ENCODE peak calls at places on chromosomes 1 and 21, in six cellular contexts. One of them, this sample, is unnamed.

GRCh38 chr1:222306512-222306911 is 241.4 kb downstream of the HHIPL2 start:
- DNase-seq in prostate gland: no peak
- DNase-seq in AG20443: no peak
- DNase-seq in NCI-H1694: no peak
- DNase-seq in stimulated activated CD4-positive, alpha-beta T cell treated with anti-CD3 and anti-CD28 coated beads, Interleukin-4, amount 100 ng/mL, for 4 hours: no peak
- DNase-seq in T-helper 1 cell: no peak
- DNase-seq in this sample: no peak

GRCh38 chr1:5297199-5297877 is 642.9 kb downstream of the AJAP1 start:
- DNase-seq in AG20443: no peak
- DNase-seq in NCI-H1694: no peak
- DNase-seq in prostate gland: no peak
- DNase-seq in T-helper 1 cell: no peak
- DNase-seq in stimulated activated CD4-positive, alpha-beta T cell treated with anti-CD3 and anti-CD28 coated beads, Interleukin-4, amount 100 ng/mL, for 4 hours: no peak
- DNase-seq in this sample: no peak

GRCh38 chr1:89725016-89725380 is 92.1 kb downstream of the LRRC8C start:
- DNase-seq in NCI-H1694: no peak
- DNase-seq in prostate gland: no peak
- DNase-seq in T-helper 1 cell: no peak
- DNase-seq in AG20443: peak
- DNase-seq in stimulated activated CD4-positive, alpha-beta T cell treated with anti-CD3 and anti-CD28 coated beads, Interleukin-4, amount 100 ng/mL, for 4 hours: peak
- DNase-seq in this sample: no peak

GRCh38 chr1:224783006-224783651 is 146.3 kb upstream of the DNAH14 start:
- DNase-seq in T-helper 1 cell: no peak
- DNase-seq in NCI-H1694: no peak
- DNase-seq in prostate gland: no peak
- DNase-seq in AG20443: no peak
- DNase-seq in stimulated activated CD4-positive, alpha-beta T cell treated with anti-CD3 and anti-CD28 coated beads, Interleukin-4, amount 100 ng/mL, for 4 hours: no peak
- DNase-seq in this sample: no peak

GRCh38 chr1:2921970-2922686 is 99.1 kb upstream of the ACTRT2 start:
- DNase-seq in prostate gland: no peak
- DNase-seq in stimulated activated CD4-positive, alpha-beta T cell treated with anti-CD3 and anti-CD28 coated beads, Interleukin-4, amount 100 ng/mL, for 4 hours: peak
- DNase-seq in AG20443: no peak
- DNase-seq in NCI-H1694: no peak
- DNase-seq in T-helper 1 cell: no peak
- DNase-seq in this sample: no peak

GRCh38 chr1:191134796-191135195 is 657.1 kb upstream of the BRINP3 start:
- DNase-seq in NCI-H1694: no peak
- DNase-seq in T-helper 1 cell: no peak
- DNase-seq in prostate gland: no peak
- DNase-seq in stimulated activated CD4-positive, alpha-beta T cell treated with anti-CD3 and anti-CD28 coated beads, Interleukin-4, amount 100 ng/mL, for 4 hours: no peak
- DNase-seq in AG20443: no peak
- DNase-seq in this sample: no peak

GRCh38 chr1:171644805-171645483 is 7.5 kb downstream of the MYOC start:
- DNase-seq in stimulated activated CD4-positive, alpha-beta T cell treated with anti-CD3 and anti-CD28 coated beads, Interleukin-4, amount 100 ng/mL, for 4 hours: peak
- DNase-seq in NCI-H1694: peak
- DNase-seq in AG20443: peak
- DNase-seq in T-helper 1 cell: peak
- DNase-seq in prostate gland: peak
- DNase-seq in this sample: peak

GRCh38 chr1:220271706-220272046 is 577 bp downstream of the RAB3GAP2 start:
- DNase-seq in prostate gland: no peak
- DNase-seq in AG20443: peak
- DNase-seq in NCI-H1694: no peak
- DNase-seq in T-helper 1 cell: no peak
- DNase-seq in stimulated activated CD4-positive, alpha-beta T cell treated with anti-CD3 and anti-CD28 coated beads, Interleukin-4, amount 100 ng/mL, for 4 hours: peak
- DNase-seq in this sample: no peak

GRCh38 chr1:160078392-160079195 is 2.7 kb upstream of the KCNJ9 start:
- DNase-seq in prostate gland: no peak
- DNase-seq in NCI-H1694: peak
- DNase-seq in AG20443: peak
- DNase-seq in stimulated activated CD4-positive, alpha-beta T cell treated with anti-CD3 and anti-CD28 coated beads, Interleukin-4, amount 100 ng/mL, for 4 hours: peak
- DNase-seq in T-helper 1 cell: peak
- DNase-seq in this sample: no peak

GRCh38 chr1:109626682-109627408 is 7.2 kb downstream of the AMPD2 start:
- DNase-seq in prostate gland: no peak
- DNase-seq in stimulated activated CD4-positive, alpha-beta T cell treated with anti-CD3 and anti-CD28 coated beads, Interleukin-4, amount 100 ng/mL, for 4 hours: no peak
- DNase-seq in T-helper 1 cell: no peak
- DNase-seq in AG20443: no peak
- DNase-seq in NCI-H1694: no peak
- DNase-seq in this sample: no peak

GRCh38 chr21:36966066-36966845 is at the start of gene HLCS:
- DNase-seq in AG20443: peak
- DNase-seq in stimulated activated CD4-positive, alpha-beta T cell treated with anti-CD3 and anti-CD28 coated beads, Interleukin-4, amount 100 ng/mL, for 4 hours: peak
- DNase-seq in prostate gland: peak
- DNase-seq in T-helper 1 cell: peak
- DNase-seq in NCI-H1694: peak
- DNase-seq in this sample: peak

GRCh38 chr1:100832676-100833469 is 61.8 kb downstream of the EXTL2 start:
- DNase-seq in NCI-H1694: no peak
- DNase-seq in prostate gland: no peak
- DNase-seq in T-helper 1 cell: no peak
- DNase-seq in stimulated activated CD4-positive, alpha-beta T cell treated with anti-CD3 and anti-CD28 coated beads, Interleukin-4, amount 100 ng/mL, for 4 hours: no peak
- DNase-seq in AG20443: no peak
- DNase-seq in this sample: no peak

GRCh38 chr1:85224734-85225623 is 24.2 kb upstream of the SYDE2 start:
- DNase-seq in prostate gland: peak
- DNase-seq in stimulated activated CD4-positive, alpha-beta T cell treated with anti-CD3 and anti-CD28 coated beads, Interleukin-4, amount 100 ng/mL, for 4 hours: no peak
- DNase-seq in AG20443: no peak
- DNase-seq in T-helper 1 cell: no peak
- DNase-seq in NCI-H1694: no peak
- DNase-seq in this sample: no peak

GRCh38 chr1:116002781-116003455 is 26.6 kb downstream of the SLC22A15 start:
- DNase-seq in AG20443: no peak
- DNase-seq in NCI-H1694: no peak
- DNase-seq in prostate gland: no peak
- DNase-seq in stimulated activated CD4-positive, alpha-beta T cell treated with anti-CD3 and anti-CD28 coated beads, Interleukin-4, amount 100 ng/mL, for 4 hours: no peak
- DNase-seq in T-helper 1 cell: no peak
- DNase-seq in this sample: no peak

GRCh38 chr1:21270086-21270689 is 20.1 kb downstream of the ECE1 start:
- DNase-seq in T-helper 1 cell: peak
- DNase-seq in prostate gland: no peak
- DNase-seq in NCI-H1694: peak
- DNase-seq in AG20443: peak
- DNase-seq in stimulated activated CD4-positive, alpha-beta T cell treated with anti-CD3 and anti-CD28 coated beads, Interleukin-4, amount 100 ng/mL, for 4 hours: peak
- DNase-seq in this sample: peak

GRCh38 chr1:15103906-15104305 is 49.6 kb upstream of the TMEM51 start:
- DNase-seq in NCI-H1694: no peak
- DNase-seq in T-helper 1 cell: no peak
- DNase-seq in AG20443: no peak
- DNase-seq in stimulated activated CD4-positive, alpha-beta T cell treated with anti-CD3 and anti-CD28 coated beads, Interleukin-4, amount 100 ng/mL, for 4 hours: no peak
- DNase-seq in prostate gland: no peak
- DNase-seq in this sample: no peak

GRCh38 chr1:172145231-172145651 is 275.2 kb upstream of the C1orf105 start:
- DNase-seq in NCI-H1694: no peak
- DNase-seq in T-helper 1 cell: no peak
- DNase-seq in stimulated activated CD4-positive, alpha-beta T cell treated with anti-CD3 and anti-CD28 coated beads, Interleukin-4, amount 100 ng/mL, for 4 hours: no peak
- DNase-seq in AG20443: peak
- DNase-seq in prostate gland: no peak
- DNase-seq in this sample: no peak

GRCh38 chr21:15682182-15682895 is 47.4 kb upstream of the USP25 start:
- DNase-seq in NCI-H1694: no peak
- DNase-seq in AG20443: peak
- DNase-seq in T-helper 1 cell: peak
- DNase-seq in stimulated activated CD4-positive, alpha-beta T cell treated with anti-CD3 and anti-CD28 coated beads, Interleukin-4, amount 100 ng/mL, for 4 hours: no peak
- DNase-seq in prostate gland: no peak
- DNase-seq in this sample: no peak

GRCh38 chr21:15121655-15122120 is 56.9 kb upstream of the NRIP1 start:
- DNase-seq in stimulated activated CD4-positive, alpha-beta T cell treated with anti-CD3 and anti-CD28 coated beads, Interleukin-4, amount 100 ng/mL, for 4 hours: no peak
- DNase-seq in NCI-H1694: no peak
- DNase-seq in T-helper 1 cell: no peak
- DNase-seq in prostate gland: no peak
- DNase-seq in AG20443: no peak
- DNase-seq in this sample: no peak

GRCh38 chr1:94678187-94678863 is 136.8 kb upstream of the F3 start:
- DNase-seq in NCI-H1694: no peak
- DNase-seq in stimulated activated CD4-positive, alpha-beta T cell treated with anti-CD3 and anti-CD28 coated beads, Interleukin-4, amount 100 ng/mL, for 4 hours: no peak
- DNase-seq in prostate gland: no peak
- DNase-seq in T-helper 1 cell: no peak
- DNase-seq in AG20443: no peak
- DNase-seq in this sample: no peak

GRCh38 chr1:230284891-230285290 is 141.2 kb downstream of the PGBD5 start:
- DNase-seq in AG20443: no peak
- DNase-seq in prostate gland: no peak
- DNase-seq in stimulated activated CD4-positive, alpha-beta T cell treated with anti-CD3 and anti-CD28 coated beads, Interleukin-4, amount 100 ng/mL, for 4 hours: no peak
- DNase-seq in T-helper 1 cell: no peak
- DNase-seq in NCI-H1694: no peak
- DNase-seq in this sample: no peak

GRCh38 chr1:15951341-15952153 is 24.4 kb downstream of the ZBTB17 start:
- DNase-seq in stimulated activated CD4-positive, alpha-beta T cell treated with anti-CD3 and anti-CD28 coated beads, Interleukin-4, amount 100 ng/mL, for 4 hours: peak
- DNase-seq in AG20443: no peak
- DNase-seq in prostate gland: no peak
- DNase-seq in T-helper 1 cell: peak
- DNase-seq in NCI-H1694: no peak
- DNase-seq in this sample: no peak

GRCh38 chr1:163013826-163014600 is 55.1 kb upstream of the RGS4 start:
- DNase-seq in prostate gland: no peak
- DNase-seq in stimulated activated CD4-positive, alpha-beta T cell treated with anti-CD3 and anti-CD28 coated beads, Interleukin-4, amount 100 ng/mL, for 4 hours: no peak
- DNase-seq in NCI-H1694: no peak
- DNase-seq in AG20443: no peak
- DNase-seq in T-helper 1 cell: no peak
- DNase-seq in this sample: no peak

GRCh38 chr1:40232444-40232843 is 15.3 kb upstream of the TMCO2 start:
- DNase-seq in NCI-H1694: no peak
- DNase-seq in stimulated activated CD4-positive, alpha-beta T cell treated with anti-CD3 and anti-CD28 coated beads, Interleukin-4, amount 100 ng/mL, for 4 hours: peak
- DNase-seq in prostate gland: no peak
- DNase-seq in T-helper 1 cell: peak
- DNase-seq in AG20443: no peak
- DNase-seq in this sample: peak

GRCh38 chr1:231493421-231494185 is 34.9 kb upstream of the TSNAX start:
- DNase-seq in prostate gland: no peak
- DNase-seq in T-helper 1 cell: peak
- DNase-seq in NCI-H1694: no peak
- DNase-seq in stimulated activated CD4-positive, alpha-beta T cell treated with anti-CD3 and anti-CD28 coated beads, Interleukin-4, amount 100 ng/mL, for 4 hours: no peak
- DNase-seq in AG20443: no peak
- DNase-seq in this sample: no peak

GRCh38 chr1:81889166-81889565 is 88.4 kb downstream of the ADGRL2 start:
- DNase-seq in AG20443: no peak
- DNase-seq in T-helper 1 cell: no peak
- DNase-seq in NCI-H1694: no peak
- DNase-seq in prostate gland: no peak
- DNase-seq in stimulated activated CD4-positive, alpha-beta T cell treated with anti-CD3 and anti-CD28 coated beads, Interleukin-4, amount 100 ng/mL, for 4 hours: no peak
- DNase-seq in this sample: no peak

GRCh38 chr1:152013664-152014237 is 20.1 kb upstream of the S100A10 start:
- DNase-seq in T-helper 1 cell: peak
- DNase-seq in prostate gland: peak
- DNase-seq in stimulated activated CD4-positive, alpha-beta T cell treated with anti-CD3 and anti-CD28 coated beads, Interleukin-4, amount 100 ng/mL, for 4 hours: no peak
- DNase-seq in NCI-H1694: no peak
- DNase-seq in AG20443: peak
- DNase-seq in this sample: no peak

GRCh38 chr1:205455581-205456382 is at the start of gene BLACAT1:
- DNase-seq in AG20443: no peak
- DNase-seq in stimulated activated CD4-positive, alpha-beta T cell treated with anti-CD3 and anti-CD28 coated beads, Interleukin-4, amount 100 ng/mL, for 4 hours: no peak
- DNase-seq in T-helper 1 cell: no peak
- DNase-seq in prostate gland: no peak
- DNase-seq in NCI-H1694: no peak
- DNase-seq in this sample: no peak

GRCh38 chr1:38570576-38570975 is 289.0 kb downstream of the RRAGC start:
- DNase-seq in stimulated activated CD4-positive, alpha-beta T cell treated with anti-CD3 and anti-CD28 coated beads, Interleukin-4, amount 100 ng/mL, for 4 hours: no peak
- DNase-seq in NCI-H1694: no peak
- DNase-seq in prostate gland: no peak
- DNase-seq in AG20443: no peak
- DNase-seq in T-helper 1 cell: no peak
- DNase-seq in this sample: no peak